ENCODE peak calls at places on chromosomes 13 and 19, in seven cellular contexts. F is fibroblast of the aortic adventitia; E is HEK293T; T is NCI-H1417; K is stimulated activated CD4-positive, alpha-beta T cell treated with anti-CD3 and anti-CD28 coated beads, Interleukin-15, amount 100 ng/mL, for 1 hour; X is T-helper 2 cell treated with Interferon-gamma antibody and Interleukin-4, amounts not matched to agents 5 μg/mL and 100 μg/mL, for 36 hours; R is AG04450. C is an unnamed sample.

GRCh38 chr19:3983542-3983914 is 1.7 kb downstream of the EEF2 start:
- DNase-seq in F (no peak), E (no peak), T (no peak), K (no peak), X (no peak), R (no peak), C (no peak)

GRCh38 chr19:33366127-33366526 is 7.4 kb upstream of the CEBPG start:
- DNase-seq in F (no peak), E (no peak), T (no peak), K (no peak), X (no peak), R (no peak), C (no peak)

GRCh38 chr19:3080281-3080680 is 13.9 kb upstream of the GNA11 start:
- DNase-seq in F (peak; percentile 44), E (no peak), T (no peak), K (no peak), X (no peak), R (peak; percentile 27), C (no peak)

GRCh38 chr19:34370117-34370516 is 5.1 kb downstream of the GPI start:
- DNase-seq in F (no peak), E (no peak), T (no peak), K (no peak), X (no peak), R (no peak), C (no peak)

GRCh38 chr13:38702609-38703008 is 15.7 kb downstream of the FREM2 start:
- DNase-seq in F (no peak), E (no peak), T (no peak), K (no peak), X (no peak), R (no peak), C (no peak)

GRCh38 chr13:50838701-50839100 is 4.8 kb downstream of the DLEU7 start:
- DNase-seq in F (no peak), E (no peak), T (no peak), K (no peak), X (no peak), R (no peak), C (no peak)

GRCh38 chr19:42323852-42324654 is 1.4 kb upstream of the MEGF8 start:
- DNase-seq in F (no peak), E (no peak), T (no peak), K (no peak), X (peak; percentile 19), R (no peak), C (peak; percentile 36)

GRCh38 chr19:11268783-11269267 is 6.5 kb upstream of the DOCK6 start:
- DNase-seq in F (peak; percentile 84), E (no peak), T (no peak), K (no peak), X (no peak), R (peak; percentile 61), C (no peak)

GRCh38 chr13:49645451-49645850 is 17.1 kb downstream of the ARL11 start:
- DNase-seq in F (no peak), E (no peak), T (no peak), K (no peak), X (no peak), R (no peak), C (no peak)

GRCh38 chr13:42821437-42821836 is 40.1 kb downstream of the FAM216B start:
- DNase-seq in F (peak; percentile 83), E (no peak), T (no peak), K (no peak), X (no peak), R (peak; percentile 66), C (no peak)

GRCh38 chr19:33420821-33421220 is 47.3 kb downstream of the CEBPG start:
- DNase-seq in F (no peak), E (no peak), T (no peak), K (no peak), X (no peak), R (no peak), C (no peak)

GRCh38 chr13:92164822-92165221 is 766.4 kb downstream of the GPC5 start:
- DNase-seq in F (no peak), E (no peak), T (no peak), K (no peak), X (no peak), R (no peak), C (no peak)

GRCh38 chr13:97425570-97425969 is 8.4 kb upstream of the RAP2A start:
- DNase-seq in F (peak; percentile 34), E (no peak), T (no peak), K (no peak), X (no peak), R (no peak), C (no peak)

GRCh38 chr13:112209731-112210130 is 142.8 kb downstream of the SOX1 start:
- DNase-seq in F (no peak), E (no peak), T (no peak), K (no peak), X (no peak), R (no peak), C (no peak)

GRCh38 chr13:45500492-45501174 is 35.9 kb downstream of the COG3 start:
- DNase-seq in F (peak; percentile 91), E (no peak), T (no peak), K (no peak), X (no peak), R (peak; percentile 83), C (no peak)

GRCh38 chr19:29524912-29525870 is 603 bp upstream of the VSTM2B start:
- DNase-seq in F (no peak), E (no peak), T (no peak), K (no peak), X (no peak), R (no peak), C (peak; percentile 21)

GRCh38 chr19:13289295-13289694 is 139.1 kb downstream of the IER2 start:
- DNase-seq in F (no peak), E (no peak), T (no peak), K (no peak), X (no peak), R (no peak), C (no peak)

GRCh38 chr13:36432106-36432544 is at the start of gene CCNA1:
- DNase-seq in F (no peak), E (peak; percentile 68), T (peak; percentile 85), K (no peak), X (peak; percentile 65), R (no peak), C (peak; percentile 42)